ENCODE peak calls at places on chromosomes 6 and 20, in seven cellular contexts. N, K, I, F, J, P and U are unnamed samples. For H3K36me3 and H3K4me1, the result is how much of the 10 kb centered on the place peaks cover.

GRCh38 chr6:33297956-33298772 is 578 bp downstream of the RGL2 start:
- DNase-seq in F (peak), P (peak), K (peak), J (no peak), N (peak), I (peak), U (peak)

GRCh38 chr20:21548390-21549035 is 34.6 kb upstream of the NKX2-2 start:
- DNase-seq in K (no peak), J (peak), I (no peak), N (no peak), F (no peak), P (no peak), U (no peak)

GRCh38 chr6:23952214-23952613 is 173.8 kb upstream of the NRSN1 start:
- DNase-seq in P (no peak), K (no peak), N (no peak), I (no peak), J (no peak), F (no peak), U (no peak)

GRCh38 chr6:27553123-27553904 is 80.4 kb upstream of the ZNF184 start:
- DNase-seq in P (no peak), F (no peak), N (peak), J (no peak), I (no peak), K (no peak), U (no peak)

GRCh38 chr20:36472656-36473071 is 68.7 kb upstream of the MYL9 start:
- DNase-seq in K (peak), J (no peak), N (peak), F (peak), P (peak), I (peak), U (no peak)

GRCh38 chr6:129882510-129883023 is 21.5 kb upstream of the TMEM244 start:
- DNase-seq in J (no peak), P (peak), K (no peak), F (no peak), I (no peak), N (no peak), U (no peak)

GRCh38 chr20:56859039-56859750 is 230.1 kb downstream of the TFAP2C start:
- DNase-seq in K (no peak), J (no peak), P (no peak), I (no peak), N (no peak), F (no peak), U (no peak)

GRCh38 chr6:33080127-33081089 is 4.6 kb downstream of the HLA-DPB1 start:
- DNase-seq in J (no peak), K (no peak), F (peak), I (peak), P (peak), N (peak), U (no peak)

GRCh38 chr6:148984516-148985056 is 237.8 kb downstream of the UST start:
- DNase-seq in F (no peak), P (no peak), N (no peak), K (no peak), I (no peak), J (no peak), U (no peak)

GRCh38 chr6:63739094-63739687 is 103.6 kb downstream of the PHF3 start:
- DNase-seq in I (peak), P (no peak), J (no peak), K (no peak), N (no peak), F (no peak), U (no peak)

GRCh38 chr6:18053071-18053475 is 65.6 kb upstream of the KIF13A start:
- DNase-seq in I (peak), N (peak), J (no peak), K (no peak), F (no peak), P (no peak), U (no peak)

GRCh38 chr6:16721977-16722376 is 39.3 kb downstream of the ATXN1 start:
- DNase-seq in P (no peak), K (no peak), N (no peak), J (no peak), F (no peak), I (no peak), U (no peak)

GRCh38 chr20:51378171-51378928 is 164.2 kb downstream of the NFATC2 start:
- DNase-seq in N (no peak), F (no peak), I (no peak), J (no peak), P (no peak), K (no peak), U (peak)

GRCh38 chr6:157034433-157035230 is 257.5 kb downstream of the ARID1B start:
- DNase-seq in F (no peak), J (no peak), K (peak), I (peak), N (peak), P (no peak), U (peak)

GRCh38 chr6:131744432-131744831 is 33.6 kb upstream of the CTAGE9 start:
- DNase-seq in K (no peak), P (no peak), N (no peak), I (no peak), F (no peak), J (no peak), U (peak)
- H3K36me3 ChIP-seq in K (under half), P (under half), N (under half), I (under half), F (under half), J (under half), U (under half)

GRCh38 chr20:58486207-58486606 is 29.0 kb downstream of the APCDD1L start:
- DNase-seq in F (no peak), K (no peak), P (no peak), J (no peak), I (no peak), N (no peak), U (no peak)
- H3K4me3 ChIP-seq in F (no peak), K (no peak), P (no peak), J (no peak), I (no peak), N (no peak), U (no peak)

DNA sequence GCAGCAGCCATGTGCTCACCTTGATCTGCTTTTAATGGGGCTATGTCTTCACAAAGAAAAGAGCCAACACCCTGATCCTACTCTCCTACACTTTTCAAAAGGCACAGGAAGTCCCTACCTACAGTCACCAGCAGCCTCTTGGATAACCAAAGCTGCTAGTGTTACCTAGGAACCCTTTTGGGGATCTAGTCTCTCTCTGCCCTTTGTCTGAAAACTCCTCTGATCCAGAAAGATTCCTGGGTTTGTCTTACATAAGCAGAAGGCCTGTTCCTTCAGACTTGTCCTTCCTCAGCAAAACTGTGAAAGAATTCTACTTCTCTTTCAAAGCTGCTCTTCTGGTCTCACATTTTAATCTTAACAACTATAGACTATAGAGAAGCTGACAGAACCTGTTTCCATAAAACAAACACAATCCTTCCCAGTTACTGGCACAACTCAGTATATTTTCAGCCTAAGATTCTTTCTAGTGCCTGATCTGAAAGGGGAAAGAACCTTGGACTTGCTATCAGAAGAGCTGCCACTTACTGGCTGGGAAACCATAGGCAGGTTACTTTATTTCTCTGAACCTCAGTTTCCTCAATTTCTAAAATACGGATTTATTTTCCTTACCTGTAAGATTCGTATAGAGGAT is 2.9 kb downstream of the PLAGL2 start:
- DNase-seq in I (peak), F (no peak), J (no peak), N (no peak), P (no peak), K (no peak), U (no peak)
- H3K4me1 ChIP-seq in I (under half), F (under half), J (half or more), N (under half), P (half or more), K (under half), U (under half)

GRCh38 chr6:170537329-170537728 is 15.8 kb downstream of the PSMB1 start:
- DNase-seq in P (no peak), K (no peak), I (no peak), F (no peak), N (no peak), J (no peak), U (no peak)

GRCh38 chr6:170545405-170545804 is 7.7 kb downstream of the PSMB1 start:
- DNase-seq in N (no peak), K (no peak), J (no peak), P (no peak), I (no peak), F (no peak), U (no peak)

GRCh38 chr6:170542031-170542719 is 10.9 kb downstream of the PSMB1 start:
- DNase-seq in I (no peak), J (no peak), N (peak), K (no peak), F (no peak), P (no peak), U (no peak)
- H3K36me3 ChIP-seq in I (under half), J (under half), N (half or more), K (half or more), F (under half), P (under half), U (half or more)

GRCh38 chr20:32538526-32538918 is 46.6 kb downstream of the NOL4L start:
- DNase-seq in P (peak), F (no peak), I (no peak), J (peak), N (peak), K (no peak), U (no peak)
- H3K4me3 ChIP-seq in P (no peak), F (no peak), I (no peak), J (peak), N (no peak), K (no peak), U (no peak)

GRCh38 chr6:35042451-35042850 is 98.7 kb downstream of the TCP11 start:
- DNase-seq in N (no peak), K (no peak), P (no peak), I (no peak), F (no peak), J (no peak), U (no peak)
- H3K4me1 ChIP-seq in N (under half), K (under half), P (under half), I (under half), F (under half), J (under half), U (under half)

GRCh38 chr6:109443425-109443950 is 3.0 kb downstream of the SMPD2 start:
- DNase-seq in P (no peak), N (no peak), I (no peak), J (no peak), K (no peak), F (no peak), U (no peak)

GRCh38 chr6:109447087-109447486 is 6.6 kb downstream of the SMPD2 start:
- DNase-seq in F (no peak), I (no peak), K (no peak), P (no peak), J (no peak), N (no peak), U (no peak)

GRCh38 chr6:109446072-109446471 is 5.5 kb downstream of the SMPD2 start:
- DNase-seq in J (no peak), P (no peak), N (no peak), K (no peak), F (no peak), I (peak), U (no peak)

GRCh38 chr6:109446541-109446940 is 6.0 kb downstream of the SMPD2 start:
- DNase-seq in F (no peak), N (no peak), I (no peak), K (no peak), P (no peak), J (no peak), U (no peak)

DNA sequence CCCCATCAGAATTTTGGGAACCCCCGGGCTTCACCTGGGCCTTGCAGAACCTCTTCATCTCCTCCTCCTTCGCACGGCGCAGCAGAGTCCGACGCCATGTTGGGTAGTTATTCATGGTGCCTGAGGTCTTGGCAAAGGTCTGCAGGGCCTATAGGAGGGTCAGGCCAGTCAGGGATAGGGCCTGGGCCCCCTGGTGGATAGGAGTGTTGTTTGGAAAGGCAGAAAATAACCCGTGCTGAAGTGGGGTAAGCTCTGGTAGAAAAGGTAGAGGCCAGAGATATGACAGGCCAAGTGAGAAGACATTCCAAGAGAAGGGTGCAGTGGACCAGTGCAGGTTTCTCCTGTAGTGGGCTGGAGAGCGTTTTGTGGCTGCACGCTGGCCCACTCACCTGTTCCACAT is 4.9 kb downstream of the SMPD2 start:
- DNase-seq in I (no peak), F (no peak), J (no peak), N (peak), K (no peak), P (no peak), U (no peak)
- H3K36me3 ChIP-seq in I (under half), F (under half), J (under half), N (under half), K (under half), P (under half), U (under half)

DNA sequence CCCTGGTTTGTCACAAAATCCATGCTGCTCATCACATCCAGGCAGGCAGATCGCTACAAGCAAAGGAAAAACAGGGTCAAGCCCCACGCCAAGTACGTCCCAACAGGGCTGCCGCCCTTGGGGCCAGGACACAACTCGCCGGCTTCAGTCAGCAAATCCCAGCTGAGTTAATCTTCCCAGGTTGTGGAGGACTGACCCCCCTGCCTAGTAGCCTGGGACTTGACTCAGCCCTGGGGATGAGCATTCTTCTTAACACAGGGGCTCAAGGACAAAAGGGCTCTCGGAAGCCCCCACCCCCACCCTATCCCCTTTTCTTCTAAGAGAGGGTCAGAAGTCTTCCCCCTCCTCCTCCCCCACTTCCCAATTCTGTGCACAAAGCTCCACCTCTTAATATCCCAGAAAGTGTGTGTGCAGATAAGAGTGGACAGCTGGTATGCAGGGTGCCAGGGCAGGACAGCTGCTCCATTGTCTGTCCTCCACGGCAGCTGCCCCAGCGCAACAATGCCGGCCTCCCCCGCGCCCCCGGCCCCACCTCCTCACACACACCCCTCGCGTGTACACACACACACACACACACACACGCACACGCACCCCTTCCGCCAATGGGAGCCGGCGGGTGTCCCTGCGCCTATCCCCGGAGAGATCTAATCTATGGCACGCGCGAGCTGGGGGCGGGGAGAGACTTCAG is 4.5 kb downstream of the DLL1 start:
- DNase-seq in N (no peak), F (peak), K (no peak), J (no peak), P (no peak), I (no peak), U (no peak)
- H3K4me3 ChIP-seq in N (no peak), F (no peak), K (no peak), J (no peak), P (no peak), I (no peak), U (no peak)

DNA sequence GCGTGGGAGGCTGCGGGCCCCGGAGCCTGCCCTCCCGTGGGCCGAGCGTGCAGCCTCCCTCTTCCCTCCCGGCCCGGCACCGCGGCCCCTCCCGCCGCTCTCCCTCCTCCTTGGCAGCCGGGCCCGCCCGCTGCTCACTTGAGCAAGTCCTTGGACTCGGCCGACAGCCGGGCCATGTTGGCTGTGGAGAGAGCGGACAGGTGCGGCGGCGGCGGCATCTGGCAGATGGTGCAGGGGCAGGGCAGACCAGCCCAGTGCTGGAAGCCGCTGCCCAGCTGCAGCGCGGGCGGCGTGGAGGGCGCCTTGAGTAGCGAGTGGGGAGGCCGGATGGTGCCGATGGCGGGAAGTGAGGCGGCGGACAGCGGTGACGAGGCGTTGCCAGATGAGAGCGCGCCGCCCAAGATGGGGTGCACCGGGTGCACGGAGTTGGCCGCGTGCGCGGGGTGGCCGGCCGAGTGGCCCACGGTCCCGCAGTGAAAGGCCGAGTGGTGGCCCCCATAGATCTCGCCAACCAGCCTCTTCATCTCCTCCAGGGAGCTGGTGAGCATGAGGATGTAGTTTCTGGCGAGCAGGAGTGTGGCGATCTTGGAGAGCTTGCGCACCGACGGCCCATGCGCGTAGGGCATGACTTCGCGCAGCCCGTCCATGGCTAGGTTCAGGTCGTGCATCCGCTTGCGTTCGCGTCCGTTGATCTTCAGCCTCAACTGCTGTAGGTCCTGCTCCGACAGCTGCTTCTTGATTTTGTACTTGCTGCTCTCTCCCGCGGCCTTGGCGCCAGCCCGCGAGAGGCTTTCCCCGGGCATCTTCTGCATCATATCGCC is 766 bp downstream of the OLIG3 start:
- DNase-seq in K (no peak), N (no peak), P (peak), F (no peak), I (peak), J (peak), U (no peak)
- H3K4me1 ChIP-seq in K (under half), N (under half), P (under half), F (under half), I (under half), J (half or more), U (under half)

DNA sequence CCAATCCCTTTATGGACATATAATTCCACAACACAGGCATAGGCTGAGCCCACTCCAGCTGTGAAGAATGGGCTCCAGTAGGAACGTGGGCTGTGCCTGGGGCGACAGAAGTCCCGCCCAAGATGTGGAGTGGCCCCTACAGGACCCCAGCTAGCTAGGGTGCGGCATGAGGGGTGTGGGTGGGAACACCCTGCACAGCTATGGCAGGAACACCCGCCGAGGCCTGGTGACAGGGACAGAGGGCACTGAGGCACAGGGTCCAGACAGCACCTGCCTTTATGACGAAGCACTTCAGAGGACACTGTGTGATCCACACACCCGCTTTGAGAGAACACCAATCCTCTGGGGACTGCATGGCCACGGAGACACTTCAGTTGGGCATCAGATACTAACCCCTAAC is 28.2 kb upstream of the TCFL5 start:
- DNase-seq in J (no peak), I (no peak), N (no peak), P (peak), K (no peak), F (no peak), U (no peak)
- H3K36me3 ChIP-seq in J (half or more), I (under half), N (half or more), P (under half), K (under half), F (under half), U (half or more)